ENCODE peak calls at places on chromosome 19, in eight cellular contexts. D, X, H, R, B, V, C and Z are unnamed samples.

GRCh38 chr19:6241056-6241455 is 38.7 kb downstream of the MLLT1 start:
- DNase-seq in D (no peak), H (no peak), X (no peak), C (no peak), R (no peak), B (no peak), V (no peak), Z (no peak)

GRCh38 chr19:30344446-30345425 is 27.4 kb upstream of the ZNF536 start:
- DNase-seq in X (no peak), D (no peak), V (no peak), R (no peak), H (no peak), C (no peak), B (no peak), Z (no peak)

GRCh38 chr19:53772943-53773342 is 51.2 kb downstream of the NLRP12 start:
- DNase-seq in R (peak; percentile 70), X (peak; percentile 21), B (peak; percentile 62), C (peak; percentile 38), V (peak; percentile 4), H (peak; percentile 22), D (peak; percentile 20), Z (peak; percentile 77)

GRCh38 chr19:1177322-1178114 is 3.5 kb upstream of the SBNO2 start:
- DNase-seq in X (no peak), B (peak; percentile 96), H (no peak), R (peak; percentile 91), C (no peak), V (no peak), D (no peak), Z (no peak)

GRCh38 chr19:42532881-42533280 is 4.6 kb upstream of the CEACAM1 start:
- DNase-seq in X (no peak), D (no peak), B (no peak), V (no peak), H (no peak), C (peak; percentile 1), R (no peak), Z (no peak)

GRCh38 chr19:45362291-45362690 is 8.1 kb downstream of the ERCC2 start:
- DNase-seq in X (no peak), R (no peak), V (no peak), H (no peak), D (no peak), B (no peak), C (no peak), Z (no peak)

GRCh38 chr19:40283414-40284250 is 1.5 kb downstream of the AKT2 start:
- DNase-seq in C (no peak), H (no peak), B (no peak), X (no peak), V (peak; percentile 80), D (no peak), R (no peak), Z (no peak)

GRCh38 chr19:49705919-49706318 is 15.0 kb downstream of the CPT1C start:
- DNase-seq in B (no peak), V (no peak), R (no peak), D (no peak), H (no peak), C (no peak), X (no peak), Z (no peak)

GRCh38 chr19:38360351-38360750 is 14.0 kb upstream of the PSMD8 start:
- DNase-seq in D (no peak), R (no peak), X (no peak), C (no peak), V (no peak), H (no peak), B (no peak), Z (no peak)

GRCh38 chr19:55239004-55239403 is 10.4 kb upstream of the TMEM86B start:
- DNase-seq in C (no peak), V (no peak), X (no peak), R (no peak), H (no peak), D (no peak), B (no peak), Z (no peak)

GRCh38 chr19:40217921-40218890 is at the start of gene TTC9B:
- DNase-seq in V (no peak), B (no peak), D (peak; percentile 23), X (no peak), R (no peak), H (no peak), C (peak; percentile 80), Z (peak; percentile 64)

GRCh38 chr19:5827891-5828660 is 11.4 kb downstream of the FUT6 start:
- DNase-seq in C (peak; percentile 99), X (peak; percentile 95), D (peak; percentile 93), R (peak; percentile 91), B (peak; percentile 90), H (peak; percentile 83), V (peak; percentile 89), Z (peak; percentile 96)

GRCh38 chr19:40304306-40304705 is 19.2 kb upstream of the AKT2 start:
- DNase-seq in X (no peak), V (no peak), R (no peak), C (no peak), H (no peak), B (peak; percentile 67), D (no peak), Z (no peak)

GRCh38 chr19:46376241-46377153 is 29.6 kb downstream of the PPP5C start:
- DNase-seq in H (no peak), C (no peak), X (no peak), D (no peak), B (no peak), V (no peak), R (no peak), Z (no peak)

GRCh38 chr19:45142728-45143115 is 18.1 kb downstream of the NKPD1 start:
- DNase-seq in C (no peak), H (no peak), D (no peak), V (no peak), R (no peak), B (peak; percentile 18), X (no peak), Z (no peak)

GRCh38 chr19:3547301-3547731 is 8.3 kb downstream of the TEKTIP1 start:
- DNase-seq in V (no peak), H (no peak), C (no peak), X (no peak), D (peak; percentile 34), R (no peak), B (peak; percentile 26), Z (peak; percentile 49)

GRCh38 chr19:55118401-55118991 is 1.1 kb upstream of the PPP1R12C start:
- DNase-seq in B (peak; percentile 50), V (peak; percentile 54), H (peak; percentile 57), C (peak; percentile 74), R (no peak), X (peak; percentile 35), D (peak; percentile 41), Z (peak; percentile 50)

GRCh38 chr19:5826531-5827341 is 12.8 kb downstream of the FUT6 start:
- DNase-seq in D (peak; percentile 59), H (peak; percentile 70), X (peak; percentile 88), C (peak; percentile 34), R (no peak), V (peak; percentile 89), B (peak; percentile 26), Z (peak; percentile 54)

GRCh38 chr19:58572818-58573657 is at the start of gene MZF1:
- DNase-seq in B (peak; percentile 100), V (peak; percentile 100), D (peak; percentile 100), H (peak; percentile 100), R (peak; percentile 100), X (peak; percentile 100), C (peak; percentile 96), Z (peak; percentile 100)

GRCh38 chr19:15246198-15246481 is 13.9 kb upstream of the EPHX3 start:
- DNase-seq in C (no peak), X (no peak), D (no peak), B (no peak), H (no peak), R (no peak), V (no peak), Z (no peak)

GRCh38 chr19:13796301-13797057 is 1.2 kb downstream of the ZSWIM4 start:
- DNase-seq in V (peak; percentile 45), X (peak; percentile 51), D (peak; percentile 65), R (peak; percentile 88), C (no peak), B (peak; percentile 97), H (peak; percentile 81), Z (peak; percentile 44)
- TF ChIP-seq CTCF in V (no peak), X (peak; percentile 14), D (no peak), R (peak; percentile 58), C (peak; percentile 2), B (peak; percentile 42), H (no peak), Z (no peak)

GRCh38 chr19:35139618-35139943 is 957 bp downstream of the FXYD1 start:
- DNase-seq in C (no peak), V (peak; percentile 22), R (no peak), X (no peak), D (no peak), B (no peak), H (no peak), Z (no peak)

GRCh38 chr19:35142531-35143230 is 374 bp upstream of the FXYD7 start:
- DNase-seq in V (peak; percentile 81), R (no peak), X (peak; percentile 67), H (peak; percentile 43), B (no peak), C (peak; percentile 87), D (peak; percentile 62), Z (peak; percentile 68)

GRCh38 chr19:35141627-35142401 is 1.2 kb upstream of the FXYD7 start:
- DNase-seq in V (peak; percentile 28), D (no peak), C (no peak), H (peak; percentile 35), R (no peak), X (no peak), B (no peak), Z (peak; percentile 46)

GRCh38 chr19:35140207-35140897 is 1.7 kb downstream of the FXYD1 start:
- DNase-seq in B (no peak), X (no peak), C (no peak), V (peak; percentile 16), D (no peak), R (no peak), H (no peak), Z (no peak)

GRCh38 chr19:35140898-35141626 is 2.0 kb upstream of the FXYD7 start:
- DNase-seq in X (peak; percentile 97), R (peak; percentile 84), B (peak; percentile 91), V (peak; percentile 88), H (peak; percentile 90), D (peak; percentile 92), C (peak; percentile 100), Z (peak; percentile 98)
- TF ChIP-seq CTCF in X (no peak), R (peak; percentile 64), B (peak; percentile 45), V (no peak), H (peak; percentile 60), D (peak; percentile 57), C (peak; percentile 75), Z (peak; percentile 39)

GRCh38 chr19:50796128-50796633 is 6.0 kb downstream of the ACP4 start:
- DNase-seq in B (no peak), V (no peak), H (no peak), C (peak; percentile 54), R (no peak), D (peak; percentile 51), X (no peak), Z (peak; percentile 39)
- TF ChIP-seq CTCF in B (no peak), V (no peak), H (no peak), C (peak; percentile 44), R (no peak), D (no peak), X (no peak), Z (no peak)

DNA sequence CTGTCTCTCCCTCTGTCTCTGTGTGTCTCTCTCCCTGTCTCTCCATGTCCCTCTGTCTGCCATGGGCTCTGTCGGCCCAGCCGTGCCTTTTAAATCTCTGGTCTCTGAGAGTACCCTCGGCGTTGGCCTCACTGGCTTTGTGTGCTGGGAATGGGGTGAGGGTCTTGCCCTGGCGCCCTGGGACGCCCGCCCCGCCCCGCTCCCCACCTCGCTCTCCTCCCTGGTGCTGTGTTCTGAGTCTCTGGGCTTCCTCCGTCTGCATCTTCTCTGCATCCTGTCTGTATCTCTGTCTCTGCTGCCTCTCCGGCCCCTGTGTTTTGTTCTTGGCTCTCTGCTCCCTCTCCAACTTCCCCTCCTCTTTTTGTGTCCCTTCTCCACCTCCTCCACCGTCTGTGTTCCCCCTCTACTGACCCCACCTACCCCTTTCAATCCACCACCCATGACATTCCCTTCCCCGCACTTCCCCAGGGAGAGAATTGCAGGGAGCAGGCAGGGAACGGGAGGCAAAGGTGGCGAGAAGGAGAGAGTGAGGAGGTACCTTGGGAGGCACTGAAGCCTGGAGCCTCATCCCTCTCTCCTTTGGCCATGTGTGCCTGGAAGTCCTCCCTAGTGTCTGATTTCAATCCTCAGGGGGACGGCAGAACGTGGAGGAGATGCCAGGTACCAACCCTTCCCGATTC is 4.0 kb upstream of the MEIS3 start:
- DNase-seq in B (no peak), C (no peak), D (no peak), V (no peak), H (no peak), R (no peak), X (no peak), Z (no peak)
- TF ChIP-seq CTCF in B (no peak), C (no peak), D (no peak), V (no peak), H (no peak), R (no peak), X (no peak), Z (no peak)